ENCODE peak calls at places on chromosomes 6 and 20, in five cellular contexts. D is lower leg skin, I is breast epithelium, W is fibroblast of mammary gland, J is pons. E is an unnamed sample.

GRCh38 chr6:31575335-31575901 is at the start of gene TNF:
- DNase-seq in I (peak), J (peak), W (no peak), D (peak), E (no peak)

GRCh38 chr20:35284992-35285805 is 627 bp upstream of the EIF6 start:
- DNase-seq in D (no peak), I (no peak), J (no peak), W (no peak), E (no peak)

GRCh38 chr6:158801655-158802294 is 17.4 kb downstream of the EZR start:
- DNase-seq in J (no peak), I (no peak), D (no peak), W (no peak), E (no peak)

GRCh38 chr6:127547215-127547614 is 28.1 kb upstream of the MTCL3 start:
- DNase-seq in D (no peak), J (no peak), I (no peak), W (peak), E (peak)

GRCh38 chr6:43231053-43231452 is 1.8 kb upstream of the DNPH1 start:
- DNase-seq in D (no peak), W (no peak), I (no peak), J (no peak), E (no peak)

GRCh38 chr20:34427784-34428183 is 64.7 kb downstream of the ITCH start:
- DNase-seq in D (no peak), W (no peak), I (no peak), J (no peak), E (no peak)

GRCh38 chr20:43844778-43845614 is 69.7 kb upstream of the TOX2 start:
- DNase-seq in W (peak), I (peak), D (peak), J (peak), E (peak)

GRCh38 chr6:104597541-104598050 is 262.1 kb downstream of the HACE1 start:
- DNase-seq in D (no peak), I (no peak), W (peak), J (no peak), E (peak)

GRCh38 chr6:81834141-81834621 is 81.7 kb upstream of the TENT5A start:
- DNase-seq in I (no peak), D (no peak), W (peak), J (no peak), E (peak)

GRCh38 chr6:34031567-34032383 is 114.1 kb downstream of the GRM4 start:
- DNase-seq in J (no peak), D (no peak), W (no peak), I (no peak), E (no peak)

GRCh38 chr20:44805991-44806729 is 4.2 kb downstream of the RIMS4 start:
- DNase-seq in I (no peak), J (peak), D (peak), W (peak), E (peak)

GRCh38 chr6:46380152-46380807 is 111.0 kb downstream of the RCAN2 start:
- DNase-seq in J (no peak), W (no peak), I (no peak), D (no peak), E (no peak)

GRCh38 chr6:170160628-170161611 is 130.0 kb downstream of the DLL1 start:
- DNase-seq in W (no peak), D (no peak), I (no peak), J (no peak), E (no peak)

GRCh38 chr20:59825944-59826759 is 107.3 kb downstream of the SYCP2 start:
- DNase-seq in W (no peak), I (no peak), D (peak), J (no peak), E (no peak)

GRCh38 chr20:48682529-48683385 is 145.0 kb downstream of the PREX1 start:
- DNase-seq in D (peak), I (peak), W (peak), J (peak), E (peak)

GRCh38 chr6:5950448-5950847 is 56.3 kb downstream of the NRN1 start:
- DNase-seq in D (no peak), J (no peak), I (no peak), W (peak), E (peak)

GRCh38 chr6:29087213-29087612 is at the start of gene OR2B3:
- DNase-seq in D (no peak), J (no peak), I (no peak), W (no peak), E (no peak)

GRCh38 chr6:112183271-112183671 is 71.1 kb downstream of the LAMA4 start:
- DNase-seq in D (no peak), J (no peak), W (no peak), I (no peak), E (no peak)

GRCh38 chr20:47663354-47664067 is 121.8 kb downstream of the SULF2 start:
- DNase-seq in W (peak), D (peak), J (peak), I (peak), E (peak)

GRCh38 chr6:158758941-158759479 is 60.2 kb downstream of the EZR start:
- DNase-seq in W (no peak), J (no peak), D (no peak), I (no peak), E (no peak)

GRCh38 chr6:27836783-27837635 is 75.2 kb downstream of the OR2B2 start:
- DNase-seq in J (peak), D (peak), I (no peak), W (peak), E (peak)

GRCh38 chr6:162671580-162672165 is 55.9 kb downstream of the PRKN start:
- DNase-seq in D (no peak), J (no peak), W (no peak), I (no peak), E (no peak)

GRCh38 chr20:35093245-35093884 is 758 bp upstream of the TRPC4AP start:
- DNase-seq in W (peak), I (no peak), D (no peak), J (no peak), E (peak)

GRCh38 chr6:48147101-48147500 is 36.1 kb upstream of the PTCHD4 start:
- DNase-seq in D (no peak), J (no peak), W (no peak), I (no peak), E (no peak)

GRCh38 chr6:159169557-159170332 is 545 bp downstream of the FNDC1 start:
- DNase-seq in I (no peak), D (no peak), W (peak), J (no peak), E (peak)

GRCh38 chr6:166766769-166767168 is 139.7 kb upstream of the RPS6KA2 start:
- DNase-seq in J (no peak), D (no peak), W (no peak), I (no peak), E (no peak)

GRCh38 chr6:2020909-2021308 is 224.5 kb downstream of the GMDS start:
- DNase-seq in J (peak), I (no peak), D (no peak), W (peak), E (peak)

E was measured in M059J.